ENCODE peak calls at places on chromosomes 11 and 22, in ten cellular contexts. V is transverse colon; Q is AG10803; I is germinal center; F is left colon; W is pancreas; A is endothelial cell; T is NCI-H1092; M is NCI-H2081; L is activated T-helper 9 cell treated with anti-CD3 and anti-CD28 coated beads, Interleukin-2, amount 50 U/mL, for 16 hours. N is an unnamed sample.

GRCh38 chr11:94873910-94874575 is 99.3 kb downstream of the CWC15 start:
- DNase-seq in I (no peak), L (no peak), F (no peak), T (no peak), Q (no peak), A (no peak), V (no peak), M (no peak), W (no peak), N (no peak)

GRCh38 chr11:2703487-2704141 is 3.8 kb upstream of the KCNQ1OT1 start:
- DNase-seq in T (no peak), A (no peak), L (no peak), I (peak; percentile 21), M (no peak), F (no peak), V (no peak), Q (no peak), W (no peak), N (no peak)

GRCh38 chr11:8092587-8093424 is 11.8 kb downstream of the TUB start:
- DNase-seq in W (peak; percentile 73), M (peak; percentile 75), T (peak; percentile 40), F (peak; percentile 76), L (peak; percentile 12), Q (peak; percentile 70), I (peak; percentile 50), A (peak; percentile 71), V (peak; percentile 63), N (no peak)

GRCh38 chr11:112255075-112255739 is 5.5 kb downstream of the PLET1 start:
- DNase-seq in T (peak; percentile 65), I (no peak), A (no peak), V (no peak), F (no peak), W (peak; percentile 18), L (no peak), Q (peak; percentile 61), M (peak; percentile 13), N (no peak)

GRCh38 chr22:36331912-36332622 is 55.7 kb downstream of the MYH9 start:
- DNase-seq in W (peak; percentile 51), T (peak; percentile 59), Q (peak; percentile 47), L (no peak), I (peak; percentile 78), V (peak; percentile 76), M (peak; percentile 25), A (peak; percentile 22), F (peak; percentile 77), N (peak; percentile 77)

GRCh38 chr11:85485902-85486301 is 141.2 kb downstream of the DLG2 start:
- DNase-seq in T (no peak), F (no peak), V (no peak), I (no peak), M (no peak), Q (no peak), W (no peak), A (no peak), L (no peak), N (no peak)

GRCh38 chr11:119622454-119623143 is 106.4 kb downstream of the NECTIN1 start:
- DNase-seq in I (no peak), T (no peak), V (no peak), M (no peak), W (no peak), F (no peak), Q (no peak), L (no peak), A (no peak), N (no peak)

GRCh38 chr22:32475428-32476010 is 908 bp downstream of the FBXO7 start:
- DNase-seq in F (peak; percentile 52), V (peak; percentile 47), W (no peak), M (peak; percentile 13), A (peak; percentile 20), L (no peak), I (peak; percentile 3), T (no peak), Q (peak; percentile 50), N (peak; percentile 39)

GRCh38 chr11:86335131-86335768 is 33.2 kb downstream of the HIKESHI start:
- DNase-seq in A (no peak), Q (no peak), M (no peak), V (no peak), I (no peak), W (no peak), T (no peak), F (no peak), L (no peak), N (no peak)

GRCh38 chr11:60944504-60945294 is 7.3 kb downstream of the SLC15A3 start:
- DNase-seq in A (no peak), M (no peak), L (no peak), Q (no peak), T (no peak), W (no peak), I (no peak), V (no peak), F (no peak), N (peak; percentile 19)

GRCh38 chr22:48340727-48341709 is 1486.7 kb downstream of the BRD1 start:
- DNase-seq in W (no peak), Q (no peak), F (no peak), L (no peak), V (no peak), A (no peak), I (no peak), T (no peak), M (no peak), N (no peak)

GRCh38 chr22:47592791-47593190 is 830.3 kb downstream of the TBC1D22A start:
- DNase-seq in Q (no peak), V (no peak), W (no peak), I (no peak), L (no peak), A (no peak), F (no peak), M (no peak), T (no peak), N (no peak)

GRCh38 chr11:1075341-1075911 is 752 bp downstream of the MUC2 start:
- DNase-seq in W (no peak), V (no peak), I (no peak), L (no peak), T (no peak), A (no peak), Q (no peak), M (no peak), F (peak; percentile 5), N (peak; percentile 32)

GRCh38 chr11:72641900-72642814 is 32.1 kb downstream of the PDE2A start:
- DNase-seq in I (peak; percentile 33), Q (peak; percentile 3), L (no peak), M (no peak), V (peak; percentile 48), A (peak; percentile 40), F (peak; percentile 36), W (peak; percentile 35), T (no peak), N (peak; percentile 85)

GRCh38 chr11:34315006-34315793 is 42.6 kb downstream of the ABTB2 start:
- DNase-seq in W (no peak), T (no peak), V (no peak), Q (peak; percentile 83), L (no peak), M (no peak), I (no peak), F (no peak), A (no peak), N (no peak)

GRCh38 chr22:47307326-47307725 is 544.9 kb downstream of the TBC1D22A start:
- DNase-seq in Q (peak; percentile 59), T (no peak), I (no peak), F (no peak), W (no peak), A (no peak), L (no peak), V (no peak), M (no peak), N (no peak)

GRCh38 chr11:65899356-65900124 is 648 bp downstream of the FOSL1 start:
- DNase-seq in F (peak; percentile 52), M (no peak), A (peak; percentile 49), T (no peak), I (no peak), W (no peak), Q (peak; percentile 79), V (peak; percentile 67), L (peak; percentile 70), N (peak; percentile 75)

GRCh38 chr11:108224908-108225786 is 2.3 kb downstream of the ATM start:
- DNase-seq in W (no peak), M (no peak), A (no peak), T (no peak), L (peak; percentile 10), F (no peak), V (no peak), I (peak; percentile 58), Q (no peak), N (no peak)

N was measured in left lung.